ENCODE peak calls at places on chromosomes 5 and 9, in ten cellular contexts. X is pancreas, D is lung, J is Caco-2, O is PC-9, B is RWPE1, W is GM10248, G is fibroblast of pulmonary artery, Y is astrocyte, N is body of pancreas. T is an unnamed sample.

GRCh38 chr9:6305954-6306563 is 22.1 kb upstream of the TPD52L3 start:
- DNase-seq in W (peak; percentile 42), X (no peak), D (no peak), J (peak; percentile 10), N (no peak), Y (peak; percentile 27), G (peak; percentile 81), B (peak; percentile 21), O (no peak), T (peak; percentile 59)

GRCh38 chr9:113895526-113895925 is 19.4 kb downstream of the ZNF618 start:
- DNase-seq in O (no peak), Y (no peak), J (no peak), G (no peak), N (no peak), B (no peak), D (no peak), X (no peak), W (no peak), T (no peak)

GRCh38 chr9:92736816-92737606 is 27.6 kb downstream of the BICD2 start:
- DNase-seq in Y (peak; percentile 51), D (no peak), G (peak; percentile 66), N (no peak), W (no peak), X (no peak), J (no peak), B (peak; percentile 88), O (no peak), T (no peak)

GRCh38 chr5:65882278-65882677 is 44.1 kb upstream of the ERBIN start:
- DNase-seq in Y (no peak), O (no peak), X (no peak), W (no peak), B (no peak), J (no peak), D (no peak), N (no peak), G (no peak), T (no peak)

GRCh38 chr5:15703901-15704300 is 203.9 kb downstream of the FBXL7 start:
- DNase-seq in G (peak; percentile 14), O (no peak), D (no peak), J (no peak), N (no peak), Y (no peak), B (no peak), W (no peak), X (no peak), T (no peak)

GRCh38 chr5:42109006-42109572 is 184.0 kb downstream of the FBXO4 start:
- DNase-seq in Y (no peak), X (no peak), G (no peak), W (no peak), N (no peak), B (no peak), D (no peak), J (no peak), O (no peak), T (no peak)

GRCh38 chr5:132655821-132656773 is 1.9 kb upstream of the IL13 start:
- DNase-seq in G (no peak), X (no peak), Y (no peak), W (peak; percentile 54), O (no peak), D (no peak), B (peak; percentile 45), J (no peak), N (no peak), T (no peak)

GRCh38 chr9:138059196-138059595 is 181.6 kb downstream of the CACNA1B start:
- DNase-seq in N (no peak), B (no peak), W (no peak), Y (no peak), J (no peak), D (no peak), G (no peak), X (no peak), O (no peak), T (no peak)

DNA sequence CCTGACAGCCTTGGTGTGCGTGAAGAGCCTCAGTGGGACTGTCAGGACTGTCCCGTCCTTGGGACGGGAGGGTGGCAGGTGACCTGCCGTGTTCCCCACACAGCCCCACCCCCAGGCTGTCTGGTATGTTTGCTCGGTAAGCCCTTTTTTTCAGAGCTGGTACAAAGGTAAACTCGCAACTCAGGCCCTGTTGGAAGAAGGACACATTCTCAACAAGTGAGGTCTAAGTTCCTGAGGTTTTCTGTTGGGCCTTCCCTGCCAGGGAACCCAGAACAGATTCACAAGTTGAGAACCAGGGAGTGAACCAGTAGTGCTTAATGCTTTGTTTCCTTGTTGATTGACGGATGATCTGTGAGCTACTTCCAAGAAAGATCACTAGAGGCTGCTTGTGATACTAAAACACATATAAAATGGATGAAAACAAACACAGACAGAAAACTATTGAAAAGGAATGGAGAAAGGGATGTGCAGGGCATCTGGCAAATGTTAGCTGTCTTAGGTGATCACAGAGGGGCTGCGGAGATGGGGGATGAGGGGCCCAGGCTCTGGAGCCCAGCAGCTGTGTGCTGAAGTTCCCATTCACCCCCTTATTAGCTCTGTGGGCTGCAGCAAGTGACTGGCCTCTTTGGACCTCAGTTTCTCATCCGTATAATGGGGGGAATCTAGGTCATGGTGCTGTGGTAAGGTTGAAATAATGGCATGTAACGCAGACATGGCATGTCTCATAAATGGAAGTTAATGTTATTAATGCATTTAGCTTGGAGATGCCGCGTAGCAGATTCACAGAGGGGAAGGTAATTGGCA is 2.7 kb downstream of the NDST1 start:
- DNase-seq in G (no peak), X (peak; percentile 73), N (peak; percentile 68), J (peak; percentile 86), D (peak; percentile 52), Y (peak; percentile 70), B (no peak), O (no peak), W (no peak), T (no peak)
- TF ChIP-seq CTCF in G (no peak), X (no peak), N (peak; percentile 14), J (no peak), D (no peak), Y (no peak), B (no peak), O (no peak), W (no peak), T (no peak)

GRCh38 chr5:175567954-175568353 is 89.6 kb downstream of the SFXN1 start:
- DNase-seq in N (no peak), Y (no peak), J (no peak), B (no peak), X (no peak), G (no peak), O (no peak), D (no peak), W (no peak), T (no peak)
- TF ChIP-seq CTCF in N (no peak), Y (no peak), J (no peak), B (no peak), X (no peak), G (no peak), O (no peak), D (no peak), W (no peak), T (peak; percentile 21)

GRCh38 chr5:165460911-165461310 is 1955.5 kb downstream of the MAT2B start:
- DNase-seq in Y (peak; percentile 9), B (no peak), O (no peak), J (no peak), N (no peak), X (no peak), G (no peak), D (no peak), W (no peak), T (peak; percentile 53)

GRCh38 chr5:165459232-165459631 is 1953.8 kb downstream of the MAT2B start:
- DNase-seq in D (no peak), B (no peak), J (no peak), Y (peak; percentile 2), N (no peak), X (no peak), O (no peak), G (no peak), W (no peak), T (no peak)

DNA sequence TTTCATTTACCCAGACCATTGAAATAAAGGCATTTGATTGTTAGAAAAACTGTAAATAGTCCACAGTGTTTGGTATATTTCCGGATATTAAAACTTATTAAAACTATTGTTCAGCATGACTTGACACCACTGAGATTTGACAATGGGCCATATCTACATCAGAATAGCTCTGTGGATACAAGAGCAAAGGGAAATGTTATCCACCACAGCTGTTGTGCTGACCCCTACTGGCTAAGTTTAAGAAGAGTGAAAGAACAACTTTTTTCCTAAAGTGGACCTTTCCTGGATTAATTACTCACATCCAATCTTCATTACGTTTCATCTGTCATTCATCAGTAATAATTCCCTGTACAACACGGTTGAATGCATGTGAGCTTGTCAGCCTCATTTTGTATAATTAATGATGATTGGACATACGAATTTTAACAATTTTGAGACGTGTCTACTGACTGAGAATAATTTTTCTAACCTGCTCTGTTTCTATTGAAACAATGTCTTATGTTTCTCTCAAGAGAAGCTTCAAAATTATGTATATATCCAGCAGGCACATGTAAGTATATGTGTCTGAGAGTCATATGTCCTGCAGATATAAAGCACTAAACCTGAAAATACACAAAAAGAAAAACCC is 1952.5 kb downstream of the MAT2B start:
- DNase-seq in J (peak; percentile 21), G (peak; percentile 44), O (no peak), X (peak; percentile 21), W (no peak), D (no peak), Y (peak; percentile 36), B (peak; percentile 29), N (peak; percentile 37), T (peak; percentile 79)
- TF ChIP-seq CTCF in J (peak; percentile 72), G (peak; percentile 57), O (peak; percentile 58), X (peak; percentile 34), W (peak; percentile 28), D (peak; percentile 18), Y (peak; percentile 67), B (peak; percentile 60), N (peak; percentile 84), T (peak; percentile 80)

GRCh38 chr9:83032065-83032625 is 30.8 kb downstream of the RASEF start:
- DNase-seq in D (peak; percentile 48), N (peak; percentile 33), G (no peak), W (no peak), O (peak; percentile 84), B (peak; percentile 14), X (peak; percentile 30), J (no peak), Y (no peak), T (peak; percentile 54)

GRCh38 chr9:83036043-83036442 is 26.9 kb downstream of the RASEF start:
- DNase-seq in W (no peak), X (no peak), Y (no peak), G (no peak), D (no peak), N (no peak), J (no peak), O (no peak), B (no peak), T (no peak)

GRCh38 chr9:83030391-83031107 is 32.4 kb downstream of the RASEF start:
- DNase-seq in G (no peak), X (no peak), B (no peak), O (peak; percentile 33), W (no peak), N (no peak), D (no peak), Y (peak; percentile 12), J (no peak), T (no peak)

GRCh38 chr9:83034026-83034425 is 28.9 kb downstream of the RASEF start:
- DNase-seq in D (no peak), J (no peak), N (no peak), B (no peak), O (no peak), G (no peak), Y (peak; percentile 88), W (no peak), X (no peak), T (no peak)

DNA sequence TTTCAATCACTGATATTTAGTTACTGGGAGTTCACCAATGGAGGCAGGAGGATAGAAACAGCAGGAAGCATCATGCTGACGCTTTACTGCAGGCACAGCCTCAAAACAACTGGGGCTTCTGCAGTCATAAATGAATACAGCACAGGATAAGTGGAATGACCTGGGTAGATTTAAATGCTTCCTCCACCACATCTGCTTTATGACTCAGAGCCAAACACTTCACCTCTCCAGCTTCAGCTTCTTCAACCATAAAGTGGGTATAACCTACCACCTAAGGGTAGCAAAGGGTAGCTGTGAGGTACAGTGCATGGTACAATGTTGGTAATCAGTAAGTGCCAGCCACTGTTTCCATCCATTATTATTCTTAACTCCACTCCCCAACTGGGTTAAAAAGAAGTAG is 28.4 kb downstream of the RASEF start:
- DNase-seq in G (no peak), O (no peak), B (peak; percentile 16), J (no peak), W (no peak), D (no peak), N (no peak), X (no peak), Y (peak; percentile 75), T (peak; percentile 18)
- TF ChIP-seq CTCF in G (no peak), O (no peak), B (no peak), J (no peak), W (no peak), D (no peak), N (no peak), X (no peak), Y (no peak), T (no peak)

T was measured in MCF 10A.